ENCODE peak calls at places on chromosomes 1 and 21, in six cellular contexts. P is bronchial epithelial cell, I is dorsolateral prefrontal cortex, Q is astrocyte, V is H1, W is body of pancreas. R is an unnamed sample. For H3K27me3, the result is how much of the 10 kb centered on the place peaks cover.

GRCh38 chr1:17919525-17920439 is 164.6 kb downstream of the ACTL8 start:
- DNase-seq in P (peak), Q (peak), I (peak), V (peak), W (peak), R (peak)

GRCh38 chr1:162832470-162832869 is 28.5 kb downstream of the CCDC190 start:
- DNase-seq in I (no peak), V (no peak), Q (no peak), W (no peak), P (no peak), R (no peak)

GRCh38 chr1:6359568-6360496 is 33.7 kb downstream of the ACOT7 start:
- DNase-seq in I (no peak), V (no peak), P (peak), Q (peak), W (peak), R (peak)

GRCh38 chr1:165612062-165612461 is 19.0 kb upstream of the MGST3 start:
- DNase-seq in W (no peak), I (no peak), V (no peak), Q (no peak), P (peak), R (no peak)

GRCh38 chr1:161549652-161550051 is at the start of gene FCGR3A:
- DNase-seq in P (no peak), Q (no peak), I (no peak), W (no peak), V (no peak), R (no peak)

GRCh38 chr1:153375511-153375910 is at the start of gene S100A12:
- DNase-seq in V (no peak), I (no peak), P (peak), W (no peak), Q (peak), R (no peak)

GRCh38 chr1:8641317-8641997 is 176.0 kb downstream of the RERE start:
- DNase-seq in V (no peak), P (no peak), I (no peak), Q (no peak), W (no peak), R (no peak)

GRCh38 chr21:28229811-28230210 is 762.9 kb downstream of the LTN1 start:
- DNase-seq in I (no peak), V (no peak), P (peak), W (no peak), Q (peak), R (peak)

GRCh38 chr1:236603896-236604217 is 459 bp downstream of the HEATR1 start:
- DNase-seq in P (peak), I (no peak), W (peak), Q (peak), V (no peak), R (peak)

GRCh38 chr21:30839304-30839703 is 9.7 kb upstream of the KRTAP7-1 start:
- DNase-seq in W (peak), V (peak), Q (no peak), P (peak), I (no peak), R (peak)

GRCh38 chr1:162327144-162327790 is 49.4 kb downstream of the SPATA46 start:
- DNase-seq in V (no peak), Q (no peak), W (no peak), I (no peak), P (peak), R (peak)

GRCh38 chr1:67855444-67855843 is 22.2 kb upstream of the GNG12 start:
- DNase-seq in V (no peak), P (no peak), W (no peak), Q (no peak), I (no peak), R (no peak)

GRCh38 chr1:92411511-92411910 is 75.2 kb downstream of the GFI1 start:
- DNase-seq in V (no peak), Q (peak), I (no peak), W (no peak), P (peak), R (no peak)

GRCh38 chr1:226738421-226738994 is 574 bp downstream of the ITPKB start:
- DNase-seq in Q (no peak), W (peak), I (peak), V (no peak), P (peak), R (peak)

GRCh38 chr1:206716519-206717236 is 32.0 kb downstream of the MAPKAPK2 start:
- DNase-seq in P (no peak), W (peak), I (no peak), V (no peak), Q (no peak), R (no peak)

GRCh38 chr1:63821650-63822049 is 47.8 kb downstream of the ROR1 start:
- DNase-seq in Q (peak), I (no peak), P (peak), V (no peak), W (no peak), R (no peak)

GRCh38 chr21:44572959-44573583 is 458 bp upstream of the KRTAP10-4 start:
- DNase-seq in V (no peak), W (no peak), I (no peak), Q (peak), P (no peak), R (no peak)

GRCh38 chr1:55129194-55129728 is 85.9 kb downstream of the USP24 start:
- DNase-seq in P (no peak), W (peak), V (no peak), Q (peak), I (peak), R (peak)

GRCh38 chr1:202282017-202282335 is 59.8 kb downstream of the UBE2T start:
- DNase-seq in W (no peak), Q (no peak), I (no peak), V (no peak), P (no peak), R (no peak)

GRCh38 chr1:188489336-188490112 is 1660.8 kb downstream of the PLA2G4A start:
- DNase-seq in P (no peak), Q (peak), I (no peak), V (no peak), W (no peak), R (no peak)

GRCh38 chr1:3625151-3625907 is 514 bp downstream of the TPRG1L start:
- DNase-seq in V (no peak), Q (peak), P (peak), I (no peak), W (peak), R (peak)

GRCh38 chr21:29238967-29239289 is 59.8 kb upstream of the BACH1 start:
- DNase-seq in W (no peak), V (no peak), Q (peak), I (no peak), P (no peak), R (no peak)

GRCh38 chr1:226875641-226876295 is 5.4 kb downstream of the PSEN2 start:
- DNase-seq in W (peak), I (no peak), P (peak), Q (peak), V (no peak), R (peak)

GRCh38 chr1:82034812-82035211 is 234.1 kb downstream of the ADGRL2 start:
- DNase-seq in I (no peak), P (no peak), W (no peak), V (no peak), Q (no peak), R (no peak)

GRCh38 chr1:151371340-151371739 is 1.2 kb downstream of the SELENBP1 start:
- DNase-seq in W (peak), V (no peak), Q (no peak), I (peak), P (peak), R (peak)

GRCh38 chr1:42214447-42214871 is 49.9 kb upstream of the GUCA2A start:
- DNase-seq in W (peak), Q (peak), P (peak), I (no peak), V (no peak), R (no peak)

GRCh38 chr1:44884746-44885145 is 41.7 kb upstream of the PTCH2 start:
- DNase-seq in V (no peak), W (peak), Q (no peak), P (no peak), I (peak), R (no peak)

GRCh38 chr1:177912991-177913390 is 56.9 kb downstream of the SEC16B start:
- DNase-seq in Q (no peak), P (no peak), W (peak), I (no peak), V (no peak), R (no peak)

GRCh38 chr1:178941261-178941689 is 70.4 kb upstream of the ANGPTL1 start:
- DNase-seq in Q (no peak), P (no peak), I (no peak), V (no peak), W (no peak), R (no peak)

GRCh38 chr1:227895828-227896685 is 51.7 kb downstream of the WNT9A start:
- DNase-seq in Q (peak), W (peak), I (peak), V (no peak), P (peak), R (peak)

GRCh38 chr1:218299416-218299815 is 14.3 kb downstream of the RRP15 start:
- DNase-seq in I (no peak), Q (peak), V (no peak), P (peak), W (no peak), R (peak)

GRCh38 chr1:45793942-45794604 is 9.3 kb upstream of the MAST2 start:
- DNase-seq in I (no peak), Q (no peak), P (no peak), V (no peak), W (no peak), R (no peak)

GRCh38 chr1:64664287-64664686 is 80.6 kb upstream of the RAVER2 start:
- DNase-seq in I (peak), W (no peak), V (no peak), P (no peak), Q (peak), R (no peak)

GRCh38 chr1:153922076-153922837 is 515 bp downstream of the GATAD2B start:
- DNase-seq in I (no peak), Q (no peak), W (no peak), P (peak), V (peak), R (no peak)

GRCh38 chr1:16396591-16396990 is 29.5 kb downstream of the SZRD1 start:
- DNase-seq in V (no peak), P (peak), I (no peak), W (no peak), Q (peak), R (no peak)

GRCh38 chr1:155006601-155007101 is 4.0 kb downstream of the ZBTB7B start:
- DNase-seq in P (no peak), W (no peak), I (peak), Q (no peak), V (no peak), R (peak)

GRCh38 chr1:93080424-93080823 is 1.3 kb downstream of the MTF2 start:
- DNase-seq in Q (peak), P (peak), I (no peak), V (no peak), W (no peak), R (peak)

GRCh38 chr1:201022824-201023516 is 544 bp downstream of the KIF21B start:
- DNase-seq in Q (no peak), I (no peak), P (no peak), W (no peak), V (no peak), R (no peak)

GRCh38 chr1:15950763-15951295 is 25.1 kb downstream of the ZBTB17 start:
- DNase-seq in Q (peak), P (no peak), I (no peak), V (no peak), W (peak), R (no peak)

DNA sequence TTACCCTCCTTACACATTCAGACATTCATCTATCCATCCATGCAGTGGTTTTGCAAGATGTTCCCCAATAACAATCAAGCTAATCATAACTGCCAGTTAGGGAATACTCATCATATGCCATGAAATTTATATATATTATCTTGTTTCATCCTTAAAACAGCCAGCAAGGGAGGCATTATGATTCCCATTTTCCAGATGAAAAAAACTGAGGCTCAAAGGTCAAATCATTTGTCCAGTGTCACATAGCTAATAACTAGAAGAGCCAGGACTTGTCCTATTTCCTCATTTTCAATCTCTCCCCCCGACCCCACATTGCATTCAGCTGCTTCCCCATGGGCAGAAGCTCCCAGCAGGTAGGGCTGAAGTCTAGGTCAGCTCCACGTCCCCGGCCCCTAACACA is 7.0 kb upstream of the COL8A2 start:
- DNase-seq in V (no peak), P (no peak), I (no peak), W (no peak), Q (no peak), R (no peak)
- TF ChIP-seq CTCF in V (no peak), P (no peak), I (no peak), W (no peak), Q (no peak), R (no peak)

DNA sequence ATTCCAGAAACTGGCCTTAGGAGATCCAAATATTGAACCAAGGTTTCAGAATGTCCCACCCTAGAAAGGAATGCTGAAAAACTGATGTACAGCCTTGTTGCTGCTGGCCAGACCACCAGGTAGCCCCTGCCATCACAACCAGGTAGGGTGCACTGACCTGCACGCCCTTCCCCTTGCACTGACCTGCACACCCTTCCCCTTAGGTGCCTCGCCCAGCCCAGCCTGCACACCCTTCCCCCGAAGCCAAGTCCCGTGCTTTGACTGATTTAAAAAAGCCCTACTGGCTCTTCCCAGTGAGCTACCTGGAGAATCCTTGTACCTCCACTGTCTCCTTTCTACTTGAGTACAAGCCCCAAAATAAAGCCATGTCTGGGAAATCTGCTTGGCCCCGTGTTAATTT is 26.3 kb upstream of the C1orf198 start:
- DNase-seq in Q (no peak), V (no peak), P (no peak), I (no peak), W (no peak), R (no peak)
- H3K27me3 ChIP-seq in Q (under half), V (under half), P (under half), I (under half), W (under half), R (under half)

GRCh38 chr1:115144176-115144575 is 54.9 kb upstream of the TSPAN2 start:
- DNase-seq in V (no peak), W (no peak), P (no peak), I (no peak), Q (no peak), R (no peak)

GRCh38 chr1:115140442-115141144 is 51.3 kb upstream of the TSPAN2 start:
- DNase-seq in V (no peak), Q (no peak), P (no peak), W (no peak), I (no peak), R (no peak)

GRCh38 chr1:115145221-115145620 is 55.9 kb upstream of the TSPAN2 start:
- DNase-seq in Q (no peak), V (no peak), I (no peak), P (no peak), W (no peak), R (no peak)

GRCh38 chr1:115141145-115141454 is 51.8 kb upstream of the TSPAN2 start:
- DNase-seq in I (no peak), Q (no peak), W (no peak), P (no peak), V (no peak), R (no peak)

GRCh38 chr1:115142616-115143015 is 53.3 kb upstream of the TSPAN2 start:
- DNase-seq in I (no peak), V (no peak), Q (no peak), W (no peak), P (peak), R (peak)
- TF ChIP-seq CTCF in I (no peak), V (no peak), Q (no peak), W (no peak), P (peak), R (peak)

GRCh38 chr1:33606272-33606671 is 133.8 kb downstream of the ZSCAN20 start:
- DNase-seq in I (no peak), W (no peak), V (no peak), Q (no peak), P (no peak), R (no peak)
- H3K27me3 ChIP-seq in I (under half), W (under half), V (under half), Q (under half), P (under half), R (under half)

GRCh38 chr1:223770621-223771315 is 58.4 kb downstream of the CAPN2 start:
- DNase-seq in V (no peak), I (no peak), Q (no peak), W (no peak), P (no peak), R (no peak)
- TF ChIP-seq CTCF in V (no peak), I (no peak), Q (no peak), W (no peak), P (no peak), R (no peak)

GRCh38 chr21:33022489-33022827 is 3.3 kb upstream of the OLIG2 start:
- DNase-seq in P (no peak), Q (no peak), I (no peak), V (no peak), W (no peak), R (no peak)
- H3K27me3 ChIP-seq in P (half or more), Q (half or more), I (half or more), V (half or more), W (under half), R (half or more)

GRCh38 chr1:14149431-14149830 is 449.1 kb upstream of the KAZN start:
- DNase-seq in Q (no peak), P (peak), W (no peak), I (no peak), V (no peak), R (no peak)
- TF ChIP-seq CTCF in Q (no peak), P (no peak), W (no peak), I (no peak), V (no peak), R (no peak)

R was measured in cardiac muscle cell.